ENCODE peak calls at places on chromosomes 13 and 19, in four cellular contexts. K is heart right ventricle, M is GM12878, V is colonic mucosa. O is an unnamed sample.

GRCh38 chr13:51818276-51818675 is 14.3 kb upstream of the DHRS12 start:
- DNase-seq in K (peak), M (no peak), V (no peak), O (no peak)

GRCh38 chr13:111093136-111093535 is 22.0 kb upstream of the ARHGEF7 start:
- DNase-seq in K (no peak), M (no peak), V (no peak), O (no peak)

GRCh38 chr19:39014037-39014436 is 18.3 kb downstream of the FBXO27 start:
- DNase-seq in K (no peak), M (no peak), V (no peak), O (no peak)

GRCh38 chr19:4390017-4390861 is 10.1 kb downstream of the SH3GL1 start:
- DNase-seq in K (peak), M (no peak), V (no peak), O (no peak)

GRCh38 chr13:72198967-72199601 is 332.1 kb upstream of the DACH1 start:
- DNase-seq in K (no peak), M (no peak), V (no peak), O (no peak)

GRCh38 chr13:34618654-34619053 is 323.4 kb upstream of the NBEA start:
- DNase-seq in K (no peak), M (no peak), V (no peak), O (no peak)

GRCh38 chr13:34826432-34826831 is 115.6 kb upstream of the NBEA start:
- DNase-seq in K (no peak), M (no peak), V (no peak), O (no peak)

GRCh38 chr19:30682576-30683536 is 310.7 kb downstream of the ZNF536 start:
- DNase-seq in K (peak), M (no peak), V (peak), O (peak)

GRCh38 chr13:97856001-97856675 is 97.3 kb upstream of the IPO5 start:
- DNase-seq in K (peak), M (no peak), V (peak), O (no peak)

GRCh38 chr19:31678421-31678820 is 329.2 kb upstream of the TSHZ3 start:
- DNase-seq in K (no peak), M (no peak), V (no peak), O (no peak)

GRCh38 chr13:42815686-42816085 is 34.3 kb downstream of the FAM216B start:
- DNase-seq in K (no peak), M (no peak), V (no peak), O (no peak)

GRCh38 chr19:34345934-34346333 is 19.1 kb upstream of the GPI start:
- DNase-seq in K (peak), M (no peak), V (peak), O (peak)

GRCh38 chr19:47310819-47311218 is 1.2 kb downstream of the C5AR1 start:
- DNase-seq in K (peak), M (no peak), V (no peak), O (no peak)

GRCh38 chr13:41546372-41547252 is 89.3 kb downstream of the RGCC start:
- DNase-seq in K (no peak), M (no peak), V (peak), O (peak)

GRCh38 chr13:50081106-50081898 is 66.1 kb downstream of the KCNRG start:
- DNase-seq in K (peak), M (no peak), V (peak), O (no peak)

GRCh38 chr13:49681837-49682236 is 9.4 kb downstream of the EBPL start:
- DNase-seq in K (no peak), M (no peak), V (no peak), O (no peak)

GRCh38 chr19:30783936-30784335 is 411.8 kb downstream of the ZNF536 start:
- DNase-seq in K (no peak), M (no peak), V (no peak), O (no peak)

GRCh38 chr19:28289294-28290063 is 923.5 kb downstream of the UQCRFS1 start:
- DNase-seq in K (no peak), M (no peak), V (peak), O (peak)

GRCh38 chr13:95573226-95573625 is 20.7 kb downstream of the CLDN10 start:
- DNase-seq in K (no peak), M (no peak), V (no peak), O (no peak)

GRCh38 chr19:29841559-29842367 is 30.0 kb downstream of the CCNE1 start:
- DNase-seq in K (peak), M (no peak), V (peak), O (no peak)

GRCh38 chr19:3778104-3778867 is 6.3 kb upstream of the RAX2 start:
- DNase-seq in K (no peak), M (no peak), V (no peak), O (no peak)

GRCh38 chr13:50692396-50692915 is 151.0 kb downstream of the DLEU7 start:
- DNase-seq in K (no peak), M (no peak), V (no peak), O (no peak)

GRCh38 chr19:49921871-49922755 is 6.9 kb upstream of the ATF5 start:
- DNase-seq in K (no peak), M (no peak), V (no peak), O (no peak)

GRCh38 chr13:32246468-32246867 is 68.7 kb downstream of the ZAR1L start:
- DNase-seq in K (peak), M (no peak), V (peak), O (peak)

GRCh38 chr19:21699197-21699596 is 68.2 kb downstream of the ZNF100 start:
- DNase-seq in K (no peak), M (no peak), V (no peak), O (no peak)

GRCh38 chr19:35903550-35904179 is 1.3 kb downstream of the HCST start:
- DNase-seq in K (peak), M (peak), V (peak), O (no peak)

GRCh38 chr13:76884571-76885202 is 1.5 kb downstream of the KCTD12 start:
- DNase-seq in K (peak), M (no peak), V (peak), O (no peak)

DNA sequence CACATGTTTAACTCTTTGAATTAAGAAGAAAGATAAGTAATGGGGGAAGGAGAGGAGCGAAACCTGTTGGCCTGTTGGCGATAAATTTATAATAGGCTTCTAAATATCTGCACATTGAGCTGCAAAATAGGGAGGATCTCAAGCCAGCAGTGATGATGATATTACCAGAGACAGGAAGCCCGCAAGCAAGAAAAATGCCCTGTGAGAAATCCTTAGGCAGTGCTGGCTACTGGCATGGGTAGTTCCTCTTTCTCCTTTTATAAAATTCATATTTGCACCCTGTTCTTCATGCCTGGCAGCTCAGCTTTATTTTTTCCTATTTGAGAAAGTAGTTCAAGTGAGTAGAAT is 858 bp upstream of the USP12 start:
- DNase-seq in K (peak), M (no peak), V (no peak), O (no peak)
- H3K4me3 ChIP-seq in K (peak), M (peak), V (peak), O (peak)

DNA sequence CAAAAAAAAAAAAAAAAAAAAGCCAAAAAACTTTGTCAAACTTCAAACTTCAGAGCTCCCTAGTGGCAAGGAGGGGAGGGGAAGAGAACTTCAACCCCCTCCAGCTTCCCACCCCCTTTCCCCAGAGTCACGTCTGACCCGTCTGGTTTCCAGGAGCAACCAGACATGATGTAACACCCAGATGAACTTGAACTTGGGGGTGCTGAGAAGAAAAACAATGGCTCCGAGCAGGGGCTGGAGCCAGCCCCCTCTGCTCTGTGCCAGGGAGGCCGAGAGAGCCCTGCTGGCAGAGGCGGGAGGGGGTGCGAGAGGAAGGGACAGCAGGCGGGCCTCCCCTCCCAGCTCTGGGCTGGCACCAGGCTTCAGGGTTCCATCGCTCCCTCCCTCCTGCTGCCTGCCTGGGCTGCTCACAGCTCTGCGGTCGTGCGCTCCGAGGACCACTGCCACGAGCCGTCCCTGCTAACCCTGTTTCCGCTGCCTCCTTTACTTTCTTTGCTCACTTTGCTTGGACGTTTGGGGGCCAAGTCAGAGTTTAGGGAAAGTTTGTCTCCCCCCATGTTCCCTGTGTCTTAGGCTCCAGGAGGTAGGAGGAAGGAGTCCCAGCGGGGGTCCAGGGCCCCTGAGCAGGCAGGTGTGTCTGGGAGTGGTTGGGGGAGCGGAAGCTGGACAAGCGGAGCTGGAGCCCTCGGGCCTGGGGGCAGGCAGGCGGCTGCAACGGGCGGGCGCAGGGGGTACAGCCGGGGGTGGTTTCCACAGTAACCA is 11.1 kb downstream of the LYL1 start:
- DNase-seq in K (peak), M (no peak), V (no peak), O (peak)
- TF ChIP-seq CTCF in K (no peak), M (no peak), V (no peak), O (no peak)

GRCh38 chr19:6489278-6490061 is 7.9 kb upstream of the DENND1C start:
- DNase-seq in K (no peak), M (peak), V (no peak), O (no peak)
- H3K4me3 ChIP-seq in K (no peak), M (peak), V (no peak), O (no peak)

GRCh38 chr19:10079031-10079453 is 7.1 kb upstream of the SHFL start:
- DNase-seq in K (no peak), M (no peak), V (peak), O (no peak)

GRCh38 chr19:10070730-10071446 is 15.2 kb upstream of the SHFL start:
- DNase-seq in K (no peak), M (no peak), V (no peak), O (no peak)

GRCh38 chr19:10078329-10078728 is 7.8 kb upstream of the SHFL start:
- DNase-seq in K (no peak), M (no peak), V (no peak), O (no peak)

GRCh38 chr19:10076535-10076934 is 9.6 kb upstream of the SHFL start:
- DNase-seq in K (no peak), M (no peak), V (no peak), O (no peak)

DNA sequence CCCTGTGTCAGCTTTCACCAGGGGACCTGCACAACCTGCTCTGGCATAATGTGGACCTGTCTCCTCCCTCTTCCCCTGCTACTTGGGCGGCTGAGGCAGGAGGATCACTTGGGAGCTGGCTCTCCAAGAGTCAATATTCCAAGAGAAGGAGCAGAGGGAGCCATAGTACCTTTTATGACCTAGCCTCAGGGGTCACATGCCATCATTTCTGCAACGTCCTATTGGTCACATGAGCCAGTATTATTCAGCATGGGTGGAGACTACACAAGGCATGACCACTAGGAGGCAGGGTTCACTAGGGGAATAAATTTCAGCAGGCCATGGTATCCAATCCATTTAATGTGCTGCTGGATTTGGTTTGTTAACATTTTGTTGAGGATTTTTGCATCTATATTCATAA is 12.0 kb upstream of the SHFL start:
- DNase-seq in K (no peak), M (no peak), V (peak), O (no peak)
- TF ChIP-seq CTCF in K (peak), M (peak), V (no peak), O (peak)

DNA sequence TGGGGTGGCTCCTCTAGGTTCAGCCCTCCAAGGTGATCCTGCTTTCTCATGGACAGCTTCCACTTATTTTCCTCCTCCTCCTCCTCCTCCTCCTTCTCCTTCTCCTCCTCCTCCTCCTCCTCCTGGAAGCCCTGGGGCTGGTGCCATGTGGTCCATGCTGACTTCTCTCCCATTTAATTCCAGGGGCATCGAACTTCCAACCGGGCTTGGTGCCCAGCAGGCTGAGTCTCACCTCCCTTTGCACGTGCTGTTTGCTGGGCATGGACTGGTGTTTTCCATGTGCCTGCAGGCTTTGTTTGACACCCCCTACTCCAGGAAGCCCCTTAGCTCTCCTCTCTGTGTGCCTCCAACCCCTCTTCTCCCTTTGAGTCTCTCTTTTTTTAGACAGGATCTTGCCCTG is 3.7 kb downstream of the MAST3 start:
- DNase-seq in K (no peak), M (no peak), V (no peak), O (no peak)
- H3K4me3 ChIP-seq in K (no peak), M (no peak), V (no peak), O (no peak)

GRCh38 chr19:10518444-10519361 is 1.5 kb upstream of the S1PR5 start:
- DNase-seq in K (peak), M (no peak), V (no peak), O (no peak)

GRCh38 chr19:10523135-10523636 is 5.9 kb upstream of the S1PR5 start:
- DNase-seq in K (no peak), M (no peak), V (no peak), O (no peak)

GRCh38 chr19:10519421-10519820 is 2.2 kb upstream of the S1PR5 start:
- DNase-seq in K (no peak), M (no peak), V (no peak), O (no peak)

GRCh38 chr19:10521461-10522216 is 4.4 kb upstream of the S1PR5 start:
- DNase-seq in K (no peak), M (no peak), V (no peak), O (no peak)

DNA sequence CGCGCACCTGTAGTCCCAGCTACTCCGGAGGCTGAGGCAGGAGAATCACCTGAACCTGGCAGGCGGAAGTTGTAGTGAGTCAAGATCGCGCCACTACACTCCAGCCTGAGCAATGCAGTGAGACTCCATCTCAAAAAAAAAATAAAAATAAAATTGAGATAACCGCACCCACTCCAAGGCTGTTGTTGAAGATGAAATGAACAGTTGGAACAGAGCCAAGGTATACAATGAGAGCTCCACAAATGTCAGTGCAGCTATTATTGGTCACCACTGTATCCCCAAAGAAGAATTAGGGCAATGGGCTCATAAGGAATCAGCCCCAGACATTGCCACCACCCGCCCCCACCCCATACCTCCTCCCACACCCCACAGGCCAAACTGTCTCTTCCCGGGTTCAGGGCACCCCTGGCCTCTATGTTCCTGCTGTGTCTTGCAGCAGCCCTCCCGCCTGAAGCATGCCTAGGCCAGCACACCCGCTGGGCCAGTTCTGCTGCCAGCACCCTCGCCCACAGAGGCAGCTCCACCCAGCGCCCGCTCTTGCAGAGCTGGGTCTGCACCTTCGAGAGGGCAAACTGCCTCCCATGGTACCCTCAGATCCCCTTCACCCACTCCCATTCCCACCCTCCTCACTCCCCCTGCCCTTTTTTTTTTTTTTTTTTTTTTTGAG is 3.5 kb upstream of the S1PR5 start:
- DNase-seq in K (no peak), M (no peak), V (no peak), O (no peak)
- TF ChIP-seq CTCF in K (no peak), M (no peak), V (no peak), O (no peak)

DNA sequence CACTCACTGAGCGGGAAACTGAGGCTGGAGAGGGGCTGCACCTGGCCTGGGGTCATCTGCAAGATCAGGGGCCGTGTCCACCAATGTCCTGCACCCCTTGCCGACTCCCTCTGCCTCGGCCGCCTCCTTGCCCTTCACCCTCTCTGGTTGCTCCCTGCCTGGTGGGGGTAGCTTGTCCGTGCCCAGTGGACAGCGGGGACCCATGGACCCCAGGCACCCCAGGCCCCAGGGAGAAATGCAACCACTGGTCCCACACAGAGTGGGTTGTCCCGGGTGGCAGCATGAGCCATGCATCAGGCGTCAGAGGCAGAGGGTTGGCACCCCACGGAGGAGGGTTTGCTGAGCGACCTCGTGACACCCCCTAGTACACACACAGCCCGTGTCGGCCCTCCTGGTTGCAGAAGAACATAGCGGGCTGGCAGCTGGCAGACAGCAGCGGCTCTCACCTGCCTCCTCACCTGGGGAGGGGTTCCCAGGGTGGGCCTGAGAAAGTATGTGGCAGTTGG is 8.8 kb downstream of the ADAMTSL5 start:
- DNase-seq in K (no peak), M (no peak), V (no peak), O (no peak)
- H3K4me3 ChIP-seq in K (no peak), M (no peak), V (no peak), O (no peak)

GRCh38 chr19:45753548-45753947 is 15.5 kb downstream of the SIX5 start:
- DNase-seq in K (no peak), M (no peak), V (no peak), O (no peak)
- TF ChIP-seq CTCF in K (no peak), M (no peak), V (no peak), O (no peak)

DNA sequence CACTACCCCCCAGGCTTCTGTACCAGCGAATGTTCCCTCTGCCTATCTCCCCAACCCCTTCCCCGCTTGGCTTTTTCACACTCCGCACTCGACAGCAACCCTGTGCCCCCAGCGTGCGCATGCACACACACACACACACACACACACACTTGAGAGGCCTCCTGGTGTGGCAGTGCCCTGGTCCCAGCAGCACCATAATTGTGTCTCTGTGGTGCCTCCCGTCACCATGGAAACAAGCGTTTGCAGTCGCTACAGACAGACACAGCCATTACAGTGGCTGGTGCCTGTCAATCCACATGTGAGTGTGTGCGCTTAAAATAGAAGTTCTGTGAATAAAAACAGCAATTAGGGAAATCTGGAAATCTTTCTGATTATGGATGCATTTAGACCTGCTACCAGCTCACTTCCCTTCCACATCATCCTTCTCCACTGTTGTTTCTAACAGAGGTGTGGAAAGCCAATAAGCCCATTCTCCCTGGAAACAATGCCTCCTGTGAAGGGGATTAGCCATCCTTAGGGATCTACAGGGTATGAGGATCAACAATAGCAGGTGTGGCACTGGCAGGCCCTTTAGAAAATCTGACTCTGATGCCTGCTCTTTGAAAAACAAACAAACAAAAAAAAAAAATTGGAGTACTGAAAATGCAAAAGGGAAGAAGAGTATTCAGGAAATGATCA is 146.3 kb downstream of the DCLK1 start:
- DNase-seq in K (no peak), M (no peak), V (no peak), O (no peak)
- H3K4me3 ChIP-seq in K (no peak), M (no peak), V (no peak), O (no peak)